ENCODE peak calls at places on chromosome 19, in seven cellular contexts. A, Y, L, U, D, S and M are unnamed samples.

GRCh38 chr19:41785653-41786052 is 10.7 kb upstream of the CEACAM3 start:
- DNase-seq in A (peak; percentile 87), U (peak; percentile 89), S (peak; percentile 66), D (peak; percentile 48), L (peak; percentile 14), Y (peak; percentile 82), M (peak; percentile 86)

GRCh38 chr19:6740589-6741348 is 1.3 kb downstream of the TRIP10 start:
- DNase-seq in U (peak; percentile 54), Y (no peak), L (no peak), D (no peak), S (no peak), A (no peak), M (peak; percentile 15)

GRCh38 chr19:2027361-2027760 is 11.8 kb upstream of the BTBD2 start:
- DNase-seq in S (no peak), Y (no peak), L (peak; percentile 80), U (no peak), A (no peak), D (no peak), M (no peak)

GRCh38 chr19:39858541-39858940 is 12.4 kb upstream of the FBL start:
- DNase-seq in A (no peak), Y (peak; percentile 28), S (no peak), U (peak; percentile 69), D (no peak), L (no peak), M (peak; percentile 16)

GRCh38 chr19:17324357-17325114 is 10.1 kb downstream of the ANO8 start:
- DNase-seq in L (no peak), U (no peak), S (no peak), D (no peak), Y (no peak), A (no peak), M (no peak)

GRCh38 chr19:8150998-8151397 is 1.6 kb upstream of the FBN3 start:
- DNase-seq in U (no peak), Y (no peak), D (no peak), S (no peak), A (no peak), L (no peak), M (no peak)

GRCh38 chr19:6164906-6165531 is 29.6 kb downstream of the ACSBG2 start:
- DNase-seq in S (no peak), Y (no peak), A (no peak), U (no peak), D (no peak), L (no peak), M (no peak)

GRCh38 chr19:44875666-44876418 is 15.2 kb upstream of the TOMM40 start:
- DNase-seq in D (no peak), S (no peak), A (no peak), U (peak; percentile 75), Y (no peak), L (no peak), M (no peak)

GRCh38 chr19:38649305-38650179 is 2.1 kb downstream of the ACTN4 start:
- DNase-seq in U (peak; percentile 53), A (no peak), S (no peak), Y (no peak), D (no peak), L (no peak), M (no peak)

GRCh38 chr19:10424011-10424637 is 3.8 kb downstream of the PDE4A start:
- DNase-seq in U (peak; percentile 91), L (no peak), D (peak; percentile 47), A (peak; percentile 36), S (peak; percentile 78), Y (peak; percentile 62), M (peak; percentile 73)

GRCh38 chr19:29963576-29963975 is 21.5 kb downstream of the URI1 start:
- DNase-seq in A (no peak), U (no peak), D (no peak), S (no peak), Y (no peak), L (no peak), M (peak; percentile 15)

GRCh38 chr19:5801796-5802616 is 2.9 kb upstream of the NRTN start:
- DNase-seq in A (no peak), U (peak; percentile 50), S (no peak), L (no peak), D (no peak), Y (no peak), M (peak; percentile 67)

GRCh38 chr19:1567116-1567847 is 843 bp downstream of the MEX3D start:
- DNase-seq in D (no peak), Y (no peak), U (peak; percentile 51), L (no peak), S (no peak), A (no peak), M (no peak)

GRCh38 chr19:7236153-7236552 is 58.1 kb downstream of the INSR start:
- DNase-seq in U (no peak), S (no peak), L (no peak), A (no peak), D (no peak), Y (no peak), M (no peak)

GRCh38 chr19:55493052-55493649 is 4.9 kb downstream of the SSC5D start:
- DNase-seq in U (peak; percentile 59), Y (no peak), L (no peak), A (no peak), D (no peak), S (no peak), M (no peak)

GRCh38 chr19:50817941-50818858 is 5.4 kb downstream of the KLK1 start:
- DNase-seq in U (peak; percentile 79), Y (peak; percentile 61), S (peak; percentile 57), A (peak; percentile 23), L (no peak), D (peak; percentile 30), M (peak; percentile 96)

GRCh38 chr19:2047449-2048103 is 3.5 kb downstream of the MKNK2 start:
- DNase-seq in D (no peak), S (no peak), U (peak; percentile 62), A (no peak), L (no peak), Y (no peak), M (no peak)

GRCh38 chr19:1850809-1851544 is 2.7 kb upstream of the REXO1 start:
- DNase-seq in U (no peak), S (no peak), D (no peak), Y (no peak), A (no peak), L (no peak), M (no peak)

GRCh38 chr19:10086032-10086903 is at the start of gene SHFL:
- DNase-seq in U (peak; percentile 82), Y (peak; percentile 6), D (peak; percentile 65), S (peak; percentile 64), A (peak; percentile 19), L (no peak), M (no peak)

GRCh38 chr19:42201489-42202289 is 15.8 kb downstream of the DEDD2 start:
- DNase-seq in L (no peak), U (no peak), Y (no peak), S (no peak), D (no peak), A (no peak), M (no peak)

GRCh38 chr19:55654833-55655647 is at the start of gene U2AF2:
- DNase-seq in A (peak; percentile 95), D (peak; percentile 93), S (peak; percentile 96), L (no peak), Y (peak; percentile 94), U (peak; percentile 95), M (peak; percentile 97)

GRCh38 chr19:15115762-15116615 is 8.8 kb downstream of the SYDE1 start:
- DNase-seq in L (no peak), Y (no peak), U (no peak), D (no peak), A (no peak), S (no peak), M (no peak)

GRCh38 chr19:28563964-28564914 is 648.7 kb downstream of the UQCRFS1 start:
- DNase-seq in D (no peak), S (no peak), A (no peak), Y (no peak), L (no peak), U (no peak), M (no peak)

GRCh38 chr19:58229255-58229639 is 533 bp downstream of the ZNF544 start:
- DNase-seq in S (peak; percentile 4), D (no peak), L (no peak), U (peak; percentile 57), Y (peak; percentile 56), A (no peak), M (peak; percentile 69)